ENCODE peak calls at places on chromosomes 1 and 21, in ten cellular contexts. N is left lung, W is SJCRH30, G is H1, F is upper lobe of right lung, A is left ventricle myocardium inferior, E is HCT116, B is prostate gland, T is psoas muscle, Y is tibial artery. H is an unnamed sample. For H3K27me3, the result is how much of the 10 kb centered on the place peaks cover.

GRCh38 chr21:34154878-34155277 is 81.5 kb downstream of the MRPS6 start:
- DNase-seq in N (no peak), W (no peak), G (no peak), F (no peak), A (no peak), E (no peak), B (no peak), T (no peak), Y (no peak), H (no peak)

GRCh38 chr1:31189696-31190674 is 49.7 kb downstream of the NKAIN1 start:
- DNase-seq in N (no peak), W (no peak), G (no peak), F (no peak), A (no peak), E (no peak), B (no peak), T (no peak), Y (no peak), H (no peak)

GRCh38 chr1:239317948-239318347 is 68.4 kb upstream of the CHRM3 start:
- DNase-seq in N (no peak), W (no peak), G (no peak), F (no peak), A (no peak), E (no peak), B (no peak), T (no peak), Y (no peak), H (no peak)

GRCh38 chr1:234900601-234901000 is 228.0 kb downstream of the TOMM20 start:
- DNase-seq in N (no peak), W (no peak), G (no peak), F (no peak), A (no peak), E (no peak), B (no peak), T (no peak), Y (no peak), H (no peak)

GRCh38 chr1:156090822-156091188 is 8.5 kb upstream of the MEX3A start:
- DNase-seq in N (peak), W (peak), G (peak), F (peak), A (peak), E (peak), B (peak), T (peak), Y (peak), H (peak)

GRCh38 chr1:152479792-152480595 is 30.6 kb upstream of the LCE5A start:
- DNase-seq in N (peak), W (peak), G (peak), F (peak), A (peak), E (peak), B (no peak), T (no peak), Y (no peak), H (peak)

GRCh38 chr1:231616667-231617066 is 9.9 kb upstream of the DISC1 start:
- DNase-seq in N (no peak), W (no peak), G (no peak), F (no peak), A (no peak), E (no peak), B (no peak), T (no peak), Y (no peak), H (no peak)

GRCh38 chr1:163055531-163055930 is 13.6 kb upstream of the RGS4 start:
- DNase-seq in N (no peak), W (no peak), G (no peak), F (no peak), A (no peak), E (no peak), B (no peak), T (no peak), Y (no peak), H (no peak)

GRCh38 chr1:168234846-168235547 is 9.2 kb downstream of the SFT2D2 start:
- DNase-seq in N (no peak), W (peak), G (no peak), F (no peak), A (no peak), E (peak), B (no peak), T (no peak), Y (no peak), H (no peak)

GRCh38 chr1:234000557-234001081 is 96.1 kb downstream of the SLC35F3 start:
- DNase-seq in N (no peak), W (no peak), G (no peak), F (no peak), A (no peak), E (no peak), B (no peak), T (no peak), Y (no peak), H (no peak)

GRCh38 chr1:5917591-5918274 is 74.5 kb downstream of the NPHP4 start:
- DNase-seq in N (no peak), W (no peak), G (no peak), F (no peak), A (no peak), E (no peak), B (no peak), T (no peak), Y (no peak), H (no peak)

GRCh38 chr1:96313216-96313615 is 408.4 kb upstream of the PTBP2 start:
- DNase-seq in N (no peak), W (no peak), G (no peak), F (no peak), A (no peak), E (no peak), B (no peak), T (no peak), Y (no peak), H (no peak)

GRCh38 chr1:52598729-52599128 is 3.4 kb upstream of the GPX7 start:
- DNase-seq in N (no peak), W (no peak), G (no peak), F (no peak), A (no peak), E (no peak), B (no peak), T (no peak), Y (no peak), H (no peak)
- H3K27ac ChIP-seq in N (no peak), W (peak), G (no peak), F (no peak), A (no peak), E (no peak), B (no peak), T (peak), Y (no peak), H (no peak)

GRCh38 chr1:10759413-10760200 is 36.8 kb downstream of the CASZ1 start:
- DNase-seq in N (no peak), W (no peak), G (no peak), F (no peak), A (no peak), E (no peak), B (no peak), T (no peak), Y (no peak), H (peak)
- H3K27me3 ChIP-seq in N (under half), W (under half), G (under half), F (under half), A (under half), E (under half), B (under half), T (under half), Y (under half), H (under half)

GRCh38 chr1:201949491-201949890 is 3.1 kb upstream of the LMOD1 start:
- DNase-seq in N (no peak), W (no peak), G (no peak), F (no peak), A (no peak), E (no peak), B (no peak), T (no peak), Y (no peak), H (no peak)
- H3K4me3 ChIP-seq in N (no peak), W (no peak), G (no peak), F (no peak), A (no peak), E (no peak), B (no peak), T (no peak), Y (no peak), H (no peak)

DNA sequence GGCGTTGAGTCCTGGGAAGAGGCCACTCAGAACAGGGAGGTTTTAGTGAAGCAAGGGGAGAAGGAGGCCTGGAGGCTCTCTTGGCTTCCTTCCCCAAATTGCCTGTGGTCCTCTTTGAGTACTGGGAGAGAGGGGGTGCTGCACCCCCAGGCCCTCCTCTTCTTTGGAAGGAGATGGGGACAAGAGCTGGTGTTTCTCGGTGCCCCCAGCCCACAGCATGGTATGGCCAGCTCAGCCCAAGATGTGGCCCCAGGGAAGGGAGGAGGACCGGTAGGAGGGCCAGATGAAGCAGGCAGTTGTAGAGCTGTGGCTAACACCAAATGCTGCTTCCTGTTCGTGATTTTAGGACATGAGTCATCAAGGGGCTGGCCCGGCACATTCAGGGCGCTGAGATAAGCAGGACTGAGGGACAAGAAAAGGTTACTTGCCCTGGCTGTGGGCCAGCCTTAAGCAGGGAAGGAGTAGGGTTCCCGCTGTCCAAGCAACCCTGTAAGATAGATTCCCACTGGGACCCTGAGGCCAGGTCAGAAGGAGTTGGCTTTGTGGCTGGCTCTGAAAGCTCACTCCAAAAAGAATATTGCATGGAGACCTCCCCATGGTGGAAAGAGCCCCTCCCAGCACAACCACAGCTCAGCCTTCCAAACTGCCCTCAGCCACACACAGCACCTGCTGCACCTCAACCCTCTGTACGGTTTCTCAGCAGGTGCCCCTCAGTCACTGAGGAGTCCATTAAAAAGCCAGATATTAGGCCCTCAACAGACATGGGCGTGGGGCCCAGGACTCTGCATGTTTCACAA is 4.9 kb upstream of the TNFRSF1B start:
- DNase-seq in N (peak), W (peak), G (no peak), F (peak), A (peak), E (peak), B (peak), T (peak), Y (peak), H (peak)
- H3K27ac ChIP-seq in N (peak), W (no peak), G (no peak), F (peak), A (peak), E (peak), B (no peak), T (peak), Y (peak), H (peak)

GRCh38 chr1:207188901-207189300 is 84.9 kb downstream of the C4BPA start:
- DNase-seq in N (no peak), W (no peak), G (no peak), F (no peak), A (no peak), E (no peak), B (no peak), T (no peak), Y (no peak), H (no peak)

GRCh38 chr1:207186503-207186902 is 82.5 kb downstream of the C4BPA start:
- DNase-seq in N (no peak), W (no peak), G (no peak), F (no peak), A (no peak), E (no peak), B (no peak), T (no peak), Y (no peak), H (no peak)

GRCh38 chr1:207194197-207194596 is 90.2 kb downstream of the C4BPA start:
- DNase-seq in N (no peak), W (no peak), G (no peak), F (no peak), A (no peak), E (no peak), B (no peak), T (no peak), Y (no peak), H (no peak)

GRCh38 chr1:207191061-207191460 is 87.0 kb downstream of the C4BPA start:
- DNase-seq in N (no peak), W (no peak), G (no peak), F (no peak), A (no peak), E (no peak), B (no peak), T (no peak), Y (no peak), H (no peak)
- H3K27me3 ChIP-seq in N (under half), W (under half), G (under half), F (under half), A (under half), E (under half), B (under half), T (under half), Y (under half), H (under half)

GRCh38 chr1:26409191-26409751 is 1.3 kb upstream of the LIN28A start:
- DNase-seq in N (no peak), W (no peak), G (peak), F (peak), A (no peak), E (no peak), B (no peak), T (no peak), Y (no peak), H (no peak)
- H3K4me3 ChIP-seq in N (no peak), W (no peak), G (peak), F (no peak), A (no peak), E (peak), B (no peak), T (no peak), Y (no peak), H (no peak)